ENCODE peak calls at places on chromosomes 4 and X, in five cellular contexts. M is MM.1S, A is GM12865, H is BE2C, X is choroid plexus epithelial cell. Y is an unnamed sample.

GRCh38 chrX:102599950-102600579 is 750 bp downstream of the ARMCX5 start:
- DNase-seq in M (no peak), A (no peak), H (no peak), X (peak), Y (no peak)

GRCh38 chr4:182307746-182308145 is 64.5 kb downstream of the TENM3 start:
- DNase-seq in M (no peak), A (no peak), H (no peak), X (peak), Y (no peak)

GRCh38 chr4:60365176-60365575 is 835.0 kb upstream of the ADGRL3 start:
- DNase-seq in M (no peak), A (no peak), H (no peak), X (no peak), Y (no peak)

GRCh38 chrX:9832811-9833210 is 46.6 kb downstream of the SHROOM2 start:
- DNase-seq in M (peak), A (peak), H (no peak), X (no peak), Y (no peak)

GRCh38 chr4:113978561-113979156 is 788 bp downstream of the ARSJ start:
- DNase-seq in M (no peak), A (no peak), H (no peak), X (no peak), Y (no peak)

GRCh38 chr4:25095756-25096552 is 64.3 kb downstream of the SEPSECS start:
- DNase-seq in M (no peak), A (no peak), H (no peak), X (no peak), Y (no peak)

GRCh38 chr4:7103031-7103598 is 35.3 kb upstream of the GRPEL1 start:
- DNase-seq in M (peak), A (peak), H (peak), X (peak), Y (peak)

GRCh38 chr4:24747234-24747975 is 48.0 kb upstream of the SOD3 start:
- DNase-seq in M (no peak), A (no peak), H (no peak), X (no peak), Y (no peak)

GRCh38 chrX:126165721-126166401 is at the start of gene DCAF12L2:
- DNase-seq in M (no peak), A (no peak), H (no peak), X (no peak), Y (no peak)

GRCh38 chr4:113049421-113050355 is at the start of gene ANK2:
- DNase-seq in M (no peak), A (no peak), H (peak), X (no peak), Y (peak)

GRCh38 chr4:182306792-182307507 is 63.7 kb downstream of the TENM3 start:
- DNase-seq in M (no peak), A (peak), H (no peak), X (peak), Y (no peak)

GRCh38 chr4:32140636-32141035 is 1420.5 kb downstream of the PCDH7 start:
- DNase-seq in M (peak), A (peak), H (no peak), X (peak), Y (no peak)

GRCh38 chr4:14143892-14144291 is 516.4 kb upstream of the BOD1L1 start:
- DNase-seq in M (peak), A (peak), H (no peak), X (peak), Y (peak)

GRCh38 chrX:148043456-148043855 is 62.3 kb downstream of the FMR1NB start:
- DNase-seq in M (no peak), A (no peak), H (no peak), X (no peak), Y (no peak)

GRCh38 chrX:38305971-38306370 is 21.3 kb downstream of the RPGR start:
- DNase-seq in M (no peak), A (no peak), H (no peak), X (peak), Y (no peak)

GRCh38 chr4:86967061-86967460 is 32.2 kb downstream of the AFF1 start:
- DNase-seq in M (no peak), A (no peak), H (no peak), X (no peak), Y (no peak)

GRCh38 chr4:55378617-55379467 is 16.9 kb upstream of the TMEM165 start:
- DNase-seq in M (no peak), A (no peak), H (peak), X (peak), Y (no peak)

GRCh38 chrX:22300130-22300529 is 27.4 kb downstream of the CBLL2 start:
- DNase-seq in M (peak), A (no peak), H (peak), X (peak), Y (no peak)

GRCh38 chr4:153161599-153161971 is 42.7 kb upstream of the TRIM2 start:
- DNase-seq in M (no peak), A (no peak), H (no peak), X (no peak), Y (no peak)

GRCh38 chr4:174749091-174749490 is 80.0 kb downstream of the GLRA3 start:
- DNase-seq in M (no peak), A (no peak), H (no peak), X (peak), Y (no peak)

GRCh38 chrX:72306085-72306801 is 529 bp upstream of the CITED1 start:
- DNase-seq in M (no peak), A (no peak), H (peak), X (no peak), Y (no peak)

GRCh38 chrX:24306430-24306829 is 7.4 kb downstream of the SUPT20HL2 start:
- DNase-seq in M (no peak), A (peak), H (no peak), X (no peak), Y (peak)

GRCh38 chr4:65241257-65241997 is 428.9 kb downstream of the EPHA5 start:
- DNase-seq in M (no peak), A (no peak), H (no peak), X (no peak), Y (no peak)

GRCh38 chr4:8171941-8172924 is 13.6 kb upstream of the ABLIM2 start:
- DNase-seq in M (no peak), A (peak), H (no peak), X (peak), Y (no peak)
- H3K4me3 ChIP-seq in M (no peak), A (no peak), H (no peak), X (no peak), Y (no peak)

GRCh38 chr4:53702334-53703266 is 111.3 kb upstream of the LNX1 start:
- DNase-seq in M (peak), A (peak), H (peak), X (peak), Y (no peak)
- H3K4me3 ChIP-seq in M (peak), A (peak), H (peak), X (peak), Y (no peak)

GRCh38 chr4:166887457-166887856 is 346.8 kb downstream of the SPOCK3 start:
- DNase-seq in M (no peak), A (no peak), H (no peak), X (no peak), Y (no peak)
- H3K4me3 ChIP-seq in M (no peak), A (no peak), H (no peak), X (no peak), Y (no peak)

GRCh38 chr4:46949822-46950221 is 40.8 kb upstream of the COX7B2 start:
- DNase-seq in M (no peak), A (no peak), H (no peak), X (no peak), Y (no peak)
- H3K4me3 ChIP-seq in M (no peak), A (no peak), H (no peak), X (no peak), Y (no peak)

GRCh38 chr4:89952458-89952857 is 57.8 kb downstream of the MMRN1 start:
- DNase-seq in M (no peak), A (no peak), H (no peak), X (no peak), Y (no peak)

GRCh38 chr4:89949782-89950387 is 55.2 kb downstream of the MMRN1 start:
- DNase-seq in M (peak), A (no peak), H (no peak), X (peak), Y (no peak)

GRCh38 chr4:89957527-89957926 is 62.9 kb downstream of the MMRN1 start:
- DNase-seq in M (no peak), A (no peak), H (no peak), X (no peak), Y (no peak)

GRCh38 chr4:89954906-89955305 is 60.3 kb downstream of the MMRN1 start:
- DNase-seq in M (no peak), A (no peak), H (no peak), X (no peak), Y (no peak)
- H3K4me3 ChIP-seq in M (no peak), A (no peak), H (no peak), X (no peak), Y (no peak)

GRCh38 chrX:143634373-143634685 is 1.6 kb downstream of the SLITRK4 start:
- DNase-seq in M (no peak), A (no peak), H (no peak), X (no peak), Y (no peak)

GRCh38 chrX:143632625-143633387 is 3.1 kb downstream of the SLITRK4 start:
- DNase-seq in M (no peak), A (peak), H (no peak), X (no peak), Y (no peak)

GRCh38 chrX:143635915-143636314 is at the start of gene SLITRK4:
- DNase-seq in M (no peak), A (no peak), H (no peak), X (no peak), Y (no peak)

GRCh38 chrX:143634701-143635442 is 1.0 kb downstream of the SLITRK4 start:
- DNase-seq in M (no peak), A (no peak), H (no peak), X (no peak), Y (no peak)

GRCh38 chrX:143633530-143634372 is 2.1 kb downstream of the SLITRK4 start:
- DNase-seq in M (no peak), A (no peak), H (no peak), X (no peak), Y (no peak)
- H3K4me3 ChIP-seq in M (no peak), A (no peak), H (no peak), X (no peak), Y (no peak)

GRCh38 chr4:90597927-90598326 is 470.7 kb downstream of the CCSER1 start:
- DNase-seq in M (no peak), A (no peak), H (no peak), X (no peak), Y (no peak)

GRCh38 chr4:90606781-90607180 is 479.6 kb downstream of the CCSER1 start:
- DNase-seq in M (no peak), A (no peak), H (no peak), X (no peak), Y (no peak)

GRCh38 chr4:90598741-90599140 is 471.5 kb downstream of the CCSER1 start:
- DNase-seq in M (no peak), A (no peak), H (no peak), X (no peak), Y (no peak)

GRCh38 chr4:90602728-90603127 is 475.5 kb downstream of the CCSER1 start:
- DNase-seq in M (no peak), A (no peak), H (no peak), X (no peak), Y (no peak)

GRCh38 chr4:90603540-90603939 is 476.3 kb downstream of the CCSER1 start:
- DNase-seq in M (no peak), A (no peak), H (no peak), X (no peak), Y (no peak)
- H3K4me3 ChIP-seq in M (no peak), A (no peak), H (no peak), X (no peak), Y (no peak)

GRCh38 chrX:107775000-107775733 is 420 bp downstream of the TSC22D3 start:
- DNase-seq in M (no peak), A (no peak), H (no peak), X (no peak), Y (no peak)

GRCh38 chrX:107776649-107777535 is 641 bp upstream of the NCBP2L start:
- DNase-seq in M (peak), A (peak), H (peak), X (peak), Y (peak)

GRCh38 chrX:107775734-107776511 is at the start of gene TSC22D3:
- DNase-seq in M (peak), A (peak), H (peak), X (peak), Y (no peak)

GRCh38 chrX:107773206-107773605 is 2.4 kb downstream of the TSC22D3 start:
- DNase-seq in M (no peak), A (no peak), H (peak), X (no peak), Y (no peak)

GRCh38 chrX:107773906-107774435 is 1.6 kb downstream of the TSC22D3 start:
- DNase-seq in M (no peak), A (no peak), H (no peak), X (no peak), Y (no peak)
- H3K4me3 ChIP-seq in M (no peak), A (no peak), H (no peak), X (no peak), Y (no peak)

GRCh38 chr4:84495448-84496221 is 3.5 kb downstream of the NKX6-1 start:
- DNase-seq in M (no peak), A (no peak), H (no peak), X (no peak), Y (no peak)

GRCh38 chr4:84492737-84493091 is 6.4 kb downstream of the NKX6-1 start:
- DNase-seq in M (no peak), A (no peak), H (peak), X (no peak), Y (no peak)

GRCh38 chr4:84493092-84493850 is 5.8 kb downstream of the NKX6-1 start:
- DNase-seq in M (no peak), A (peak), H (peak), X (no peak), Y (no peak)

GRCh38 chr4:84496356-84497219 is 2.5 kb downstream of the NKX6-1 start:
- DNase-seq in M (no peak), A (no peak), H (peak), X (no peak), Y (no peak)

DNA sequence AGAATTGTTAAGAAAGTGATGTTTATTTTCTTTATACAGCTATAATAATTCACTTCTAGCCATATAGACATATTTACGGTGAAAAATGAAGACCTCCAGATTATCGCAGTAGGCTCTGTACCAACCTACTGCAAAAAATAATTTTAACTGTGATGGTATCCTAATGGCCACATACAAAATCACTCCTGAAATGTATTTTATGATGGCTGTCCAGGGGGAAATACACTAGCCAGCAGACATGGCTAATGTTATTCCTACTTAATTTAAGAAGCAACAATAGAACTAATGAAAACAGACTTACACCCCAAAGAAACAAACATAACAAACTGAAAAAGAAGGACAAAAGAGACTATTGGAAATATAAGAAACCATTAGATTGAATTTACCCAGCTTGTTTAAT is 4.6 kb downstream of the NKX6-1 start:
- DNase-seq in M (no peak), A (no peak), H (no peak), X (no peak), Y (no peak)
- H3K4me3 ChIP-seq in M (no peak), A (no peak), H (peak), X (no peak), Y (no peak)